ENCODE peak calls at places on chromosomes 6 and 20, in nine cellular contexts. One of them, this sample, is unnamed.

GRCh38 chr20:50450961-50451752 is 59.0 kb upstream of the PTPN1 start:
- DNase-seq in amygdala: no peak
- DNase-seq in iPS DF 6.9: no peak
- DNase-seq in epithelial cell of esophagus: no peak
- DNase-seq in Peyer's patch: no peak
- DNase-seq in brain pericyte: no peak
- DNase-seq in posterior cingulate gyrus: no peak
- DNase-seq in HEK293T: no peak
- DNase-seq in iris pigment epithelial cell: peak
- DNase-seq in this sample: no peak

GRCh38 chr20:49887251-49887827 is 28.0 kb downstream of the SPATA2 start:
- DNase-seq in iPS DF 6.9: no peak
- DNase-seq in HEK293T: no peak
- DNase-seq in posterior cingulate gyrus: no peak
- DNase-seq in Peyer's patch: no peak
- DNase-seq in iris pigment epithelial cell: peak
- DNase-seq in epithelial cell of esophagus: no peak
- DNase-seq in brain pericyte: no peak
- DNase-seq in amygdala: no peak
- DNase-seq in this sample: no peak

GRCh38 chr6:53628354-53629119 is 37.0 kb downstream of the KLHL31 start:
- DNase-seq in amygdala: no peak
- DNase-seq in epithelial cell of esophagus: peak
- DNase-seq in iris pigment epithelial cell: peak
- DNase-seq in posterior cingulate gyrus: no peak
- DNase-seq in iPS DF 6.9: no peak
- DNase-seq in brain pericyte: no peak
- DNase-seq in HEK293T: no peak
- DNase-seq in Peyer's patch: no peak
- DNase-seq in this sample: peak

GRCh38 chr6:5860849-5861248 is 145.9 kb downstream of the NRN1 start:
- DNase-seq in Peyer's patch: no peak
- DNase-seq in amygdala: no peak
- DNase-seq in HEK293T: no peak
- DNase-seq in iPS DF 6.9: no peak
- DNase-seq in posterior cingulate gyrus: no peak
- DNase-seq in iris pigment epithelial cell: no peak
- DNase-seq in epithelial cell of esophagus: no peak
- DNase-seq in brain pericyte: no peak
- DNase-seq in this sample: no peak

GRCh38 chr20:8720089-8720488 is 348.8 kb upstream of the PLCB4 start:
- DNase-seq in Peyer's patch: no peak
- DNase-seq in iris pigment epithelial cell: peak
- DNase-seq in posterior cingulate gyrus: no peak
- DNase-seq in brain pericyte: no peak
- DNase-seq in amygdala: no peak
- DNase-seq in HEK293T: no peak
- DNase-seq in iPS DF 6.9: no peak
- DNase-seq in epithelial cell of esophagus: no peak
- DNase-seq in this sample: no peak

GRCh38 chr6:124742971-124743370 is 219.3 kb upstream of the RNF217 start:
- DNase-seq in Peyer's patch: no peak
- DNase-seq in epithelial cell of esophagus: peak
- DNase-seq in amygdala: no peak
- DNase-seq in brain pericyte: no peak
- DNase-seq in iPS DF 6.9: no peak
- DNase-seq in HEK293T: no peak
- DNase-seq in posterior cingulate gyrus: no peak
- DNase-seq in iris pigment epithelial cell: peak
- DNase-seq in this sample: peak

GRCh38 chr6:2684766-2685754 is 65.7 kb downstream of the MYLK4 start:
- DNase-seq in amygdala: no peak
- DNase-seq in epithelial cell of esophagus: no peak
- DNase-seq in posterior cingulate gyrus: no peak
- DNase-seq in iris pigment epithelial cell: no peak
- DNase-seq in HEK293T: no peak
- DNase-seq in iPS DF 6.9: no peak
- DNase-seq in brain pericyte: no peak
- DNase-seq in Peyer's patch: no peak
- DNase-seq in this sample: no peak

GRCh38 chr6:145023116-145023726 is 712.1 kb downstream of the EPM2A start:
- DNase-seq in Peyer's patch: no peak
- DNase-seq in iPS DF 6.9: no peak
- DNase-seq in epithelial cell of esophagus: no peak
- DNase-seq in HEK293T: no peak
- DNase-seq in amygdala: no peak
- DNase-seq in brain pericyte: no peak
- DNase-seq in posterior cingulate gyrus: no peak
- DNase-seq in iris pigment epithelial cell: no peak
- DNase-seq in this sample: no peak

GRCh38 chr6:151075943-151076555 is 163.7 kb upstream of the AKAP12 start:
- DNase-seq in epithelial cell of esophagus: peak
- DNase-seq in iPS DF 6.9: no peak
- DNase-seq in brain pericyte: no peak
- DNase-seq in HEK293T: no peak
- DNase-seq in Peyer's patch: no peak
- DNase-seq in amygdala: no peak
- DNase-seq in posterior cingulate gyrus: no peak
- DNase-seq in iris pigment epithelial cell: peak
- DNase-seq in this sample: no peak

GRCh38 chr20:1818895-1819294 is 76.3 kb upstream of the SIRPA start:
- DNase-seq in posterior cingulate gyrus: no peak
- DNase-seq in epithelial cell of esophagus: no peak
- DNase-seq in Peyer's patch: no peak
- DNase-seq in iris pigment epithelial cell: no peak
- DNase-seq in amygdala: no peak
- DNase-seq in brain pericyte: no peak
- DNase-seq in HEK293T: no peak
- DNase-seq in iPS DF 6.9: no peak
- DNase-seq in this sample: no peak

GRCh38 chr6:169075211-169075621 is 178.4 kb downstream of the THBS2 start:
- DNase-seq in HEK293T: no peak
- DNase-seq in epithelial cell of esophagus: no peak
- DNase-seq in amygdala: no peak
- DNase-seq in iris pigment epithelial cell: peak
- DNase-seq in posterior cingulate gyrus: no peak
- DNase-seq in Peyer's patch: no peak
- DNase-seq in brain pericyte: peak
- DNase-seq in iPS DF 6.9: no peak
- DNase-seq in this sample: no peak

GRCh38 chr20:63124092-63124781 is 91.7 kb downstream of the YTHDF1 start:
- DNase-seq in Peyer's patch: peak
- DNase-seq in iris pigment epithelial cell: no peak
- DNase-seq in epithelial cell of esophagus: peak
- DNase-seq in HEK293T: no peak
- DNase-seq in amygdala: no peak
- DNase-seq in brain pericyte: no peak
- DNase-seq in posterior cingulate gyrus: no peak
- DNase-seq in iPS DF 6.9: no peak
- DNase-seq in this sample: peak